ENCODE peak calls at places on chromosomes 7 and 10, in five cellular contexts. T, G, H, S and N are unnamed samples.

GRCh38 chr7:47653550-47654351 is 71.8 kb upstream of the TNS3 start:
- DNase-seq in T (peak), G (peak), H (no peak), S (no peak), N (peak)

GRCh38 chr7:84196007-84196551 is 1.5 kb upstream of the SEMA3A start:
- DNase-seq in T (peak), G (peak), H (no peak), S (peak), N (peak)

GRCh38 chr7:117679120-117679519 is 194.1 kb downstream of the CTTNBP2 start:
- DNase-seq in T (no peak), G (no peak), H (no peak), S (no peak), N (no peak)

GRCh38 chr10:117241541-117242462 is 888 bp downstream of the SLC18A2 start:
- DNase-seq in T (peak), G (no peak), H (peak), S (peak), N (no peak)

GRCh38 chr7:138911007-138911406 is 70.2 kb downstream of the KIAA1549 start:
- DNase-seq in T (no peak), G (no peak), H (no peak), S (no peak), N (no peak)

GRCh38 chr7:11261470-11261869 is 287.8 kb downstream of the PHF14 start:
- DNase-seq in T (peak), G (peak), H (no peak), S (no peak), N (no peak)

GRCh38 chr10:86439544-86439943 is 72.9 kb upstream of the GRID1 start:
- DNase-seq in T (peak), G (peak), H (no peak), S (no peak), N (peak)

GRCh38 chr10:96124230-96125141 is 5.6 kb upstream of the ZNF518A start:
- DNase-seq in T (peak), G (peak), H (no peak), S (peak), N (peak)

GRCh38 chr10:98028168-98028770 is 2.2 kb downstream of the CRTAC1 start:
- DNase-seq in T (peak), G (peak), H (no peak), S (peak), N (peak)

GRCh38 chr10:128263891-128264688 is 137.9 kb upstream of the MKI67 start:
- DNase-seq in T (peak), G (peak), H (no peak), S (peak), N (peak)
- TF ChIP-seq CTCF in T (peak), G (peak), H (peak), S (peak), N (peak)

GRCh38 chr7:15016315-15016667 is 113.7 kb upstream of the DGKB start:
- DNase-seq in T (no peak), G (no peak), H (no peak), S (no peak), N (no peak)

GRCh38 chr7:15018981-15019380 is 116.4 kb upstream of the DGKB start:
- DNase-seq in T (no peak), G (no peak), H (no peak), S (no peak), N (no peak)

GRCh38 chr7:15012135-15012534 is 109.6 kb upstream of the DGKB start:
- DNase-seq in T (no peak), G (no peak), H (no peak), S (no peak), N (no peak)

GRCh38 chr7:15016726-15017125 is 114.2 kb upstream of the DGKB start:
- DNase-seq in T (no peak), G (no peak), H (no peak), S (no peak), N (no peak)

DNA sequence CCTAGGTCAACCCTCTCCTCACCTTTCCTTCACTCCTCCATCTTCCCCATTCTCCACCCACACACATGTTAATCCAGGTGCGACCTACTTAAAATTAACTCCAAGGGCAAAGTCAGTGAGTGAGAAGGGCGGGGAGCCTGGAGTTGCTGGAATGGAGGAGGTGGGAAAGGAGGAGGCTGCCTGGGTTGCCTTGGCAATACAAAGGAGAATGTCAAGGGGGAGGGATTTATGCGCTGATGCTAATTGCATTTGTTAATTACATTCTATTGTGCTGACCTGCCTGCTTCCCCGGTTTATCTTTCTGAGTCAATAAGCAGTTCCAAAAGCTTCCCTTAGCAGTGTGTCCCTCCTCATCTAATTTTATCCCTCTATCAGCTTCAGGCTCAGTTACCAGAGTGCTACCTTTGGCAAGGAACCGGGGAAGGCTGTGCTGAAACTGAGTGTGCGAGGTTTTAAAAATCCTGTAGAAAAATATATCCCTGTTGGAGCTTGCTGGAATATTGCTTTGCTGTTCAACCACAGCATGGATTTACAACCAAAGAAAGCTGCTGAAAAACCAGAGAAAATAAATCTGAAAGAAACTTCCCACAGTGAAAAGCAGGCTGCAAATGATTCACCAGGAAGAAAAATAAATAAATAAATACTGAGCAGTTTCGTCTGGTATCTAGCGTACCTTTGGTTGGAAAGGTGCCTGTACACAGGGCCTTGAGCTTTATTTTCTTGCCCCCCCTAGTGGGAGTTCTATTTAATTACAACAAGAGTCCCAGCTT is 113.2 kb upstream of the DGKB start:
- DNase-seq in T (peak), G (peak), H (peak), S (peak), N (peak)
- TF ChIP-seq CTCF in T (peak), G (peak), H (peak), S (peak), N (peak)

DNA sequence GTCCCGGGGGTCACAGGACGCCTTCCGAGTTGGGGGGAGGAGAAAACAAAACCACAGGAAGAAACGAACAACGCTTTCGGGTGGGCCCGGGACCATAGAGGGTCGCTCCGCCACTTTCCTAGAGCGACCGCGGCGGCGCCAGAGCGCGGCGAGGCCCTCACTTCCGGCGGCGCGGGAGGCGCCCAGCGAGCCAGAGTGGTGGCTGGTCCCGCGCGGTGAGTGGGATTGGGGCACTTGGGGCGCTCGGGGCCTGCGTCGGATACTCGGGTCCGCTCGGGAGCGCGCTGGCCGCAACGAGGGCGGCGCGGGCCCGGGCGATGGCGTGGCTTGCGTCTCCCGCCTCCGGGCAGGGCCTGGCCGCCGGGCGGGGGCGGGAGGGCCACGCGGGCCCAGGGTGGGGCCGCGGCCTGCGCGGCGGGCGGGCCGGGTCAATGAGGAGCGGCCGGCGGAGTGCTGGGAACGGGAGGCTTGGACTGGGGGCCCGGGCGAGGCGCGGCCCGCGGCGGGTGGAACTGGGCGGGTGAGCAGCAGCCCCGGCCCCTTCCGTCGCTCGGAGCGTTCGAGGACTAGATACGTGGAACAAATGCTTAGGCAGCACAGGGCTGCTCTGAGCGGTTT is at the start of gene ZNF22:
- DNase-seq in T (peak), G (peak), H (peak), S (peak), N (peak)
- TF ChIP-seq CTCF in T (no peak), G (no peak), H (no peak), S (no peak), N (no peak)

GRCh38 chr7:18703743-18704142 is 208.2 kb downstream of the HDAC9 start:
- DNase-seq in T (peak), G (no peak), H (no peak), S (no peak), N (no peak)

GRCh38 chr7:18698258-18698734 is 202.7 kb downstream of the HDAC9 start:
- DNase-seq in T (no peak), G (no peak), H (no peak), S (no peak), N (no peak)

GRCh38 chr7:18702071-18702829 is 206.7 kb downstream of the HDAC9 start:
- DNase-seq in T (no peak), G (no peak), H (no peak), S (no peak), N (no peak)

GRCh38 chr7:18694911-18695310 is 199.4 kb downstream of the HDAC9 start:
- DNase-seq in T (no peak), G (no peak), H (no peak), S (no peak), N (no peak)

DNA sequence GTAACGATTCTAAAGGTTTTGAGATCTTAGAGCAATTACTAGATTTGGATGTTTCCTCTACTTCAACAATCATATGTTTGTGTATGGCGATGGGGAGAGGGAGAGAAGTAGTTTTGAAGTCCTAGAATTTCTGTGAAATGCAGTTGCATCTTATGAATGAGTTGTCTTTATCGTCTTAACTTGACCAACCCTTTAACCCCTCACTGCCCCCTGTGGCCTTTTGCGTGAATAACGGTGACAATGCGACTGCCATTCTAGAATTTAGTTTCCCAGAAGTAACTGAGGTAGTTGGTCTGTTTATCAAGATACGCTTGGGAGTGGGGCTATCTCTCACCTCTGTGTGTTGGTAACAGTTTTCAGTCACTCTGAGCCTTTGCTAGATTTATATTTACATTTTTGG is 204.6 kb downstream of the HDAC9 start:
- DNase-seq in T (no peak), G (no peak), H (no peak), S (peak), N (peak)
- TF ChIP-seq CTCF in T (no peak), G (no peak), H (no peak), S (peak), N (peak)

GRCh38 chr7:4765776-4766490 is 9.5 kb upstream of the AP5Z1 start:
- DNase-seq in T (no peak), G (no peak), H (no peak), S (peak), N (no peak)
- TF ChIP-seq CTCF in T (peak), G (peak), H (no peak), S (peak), N (peak)